ENCODE peak calls at places on chromosome 22, in ten cellular contexts. G is endothelial cell of umbilical vein; X is ovary; V is IMR-90; N is cardiac muscle cell; D is stomach; E is AG04450; B is CD8-positive, alpha-beta memory T cell; O is heart left ventricle; L is uterus. M is an unnamed sample.

GRCh38 chr22:25367756-25368155 is 148.3 kb downstream of the CRYBB2 start:
- DNase-seq in G (no peak), X (no peak), V (no peak), N (no peak), D (no peak), E (no peak), B (no peak), O (no peak), L (no peak), M (no peak)

GRCh38 chr22:34475886-34476285 is 555.6 kb upstream of the LARGE1 start:
- DNase-seq in G (no peak), X (no peak), V (no peak), N (no peak), D (no peak), E (no peak), B (no peak), O (no peak), L (no peak), M (no peak)

GRCh38 chr22:19822301-19823117 is 32.2 kb downstream of the GNB1L start:
- DNase-seq in G (no peak), X (peak), V (no peak), N (peak), D (peak), E (no peak), B (peak), O (peak), L (no peak), M (peak)

GRCh38 chr22:33577862-33578411 is 342.3 kb downstream of the LARGE1 start:
- DNase-seq in G (no peak), X (no peak), V (no peak), N (peak), D (no peak), E (no peak), B (no peak), O (no peak), L (no peak), M (peak)

GRCh38 chr22:45235101-45235777 is 5.5 kb downstream of the KIAA0930 start:
- DNase-seq in G (no peak), X (no peak), V (no peak), N (no peak), D (peak), E (no peak), B (no peak), O (peak), L (no peak), M (no peak)

GRCh38 chr22:22082960-22083359 is 100.4 kb upstream of the TOP3B start:
- DNase-seq in G (no peak), X (no peak), V (no peak), N (no peak), D (no peak), E (no peak), B (no peak), O (no peak), L (no peak), M (no peak)

GRCh38 chr22:19942071-19942885 is 660 bp upstream of the TXNRD2 start:
- DNase-seq in G (peak), X (no peak), V (peak), N (no peak), D (no peak), E (no peak), B (no peak), O (no peak), L (no peak), M (no peak)

GRCh38 chr22:24402460-24403192 is 24.8 kb upstream of the ADORA2A start:
- DNase-seq in G (peak), X (peak), V (peak), N (peak), D (peak), E (peak), B (no peak), O (peak), L (peak), M (peak)

GRCh38 chr22:44752285-44753188 is at the start of gene ARHGAP8:
- DNase-seq in G (no peak), X (no peak), V (no peak), N (peak), D (peak), E (no peak), B (peak), O (no peak), L (no peak), M (peak)

GRCh38 chr22:23237201-23237798 is 57.0 kb downstream of the BCR start:
- DNase-seq in G (no peak), X (peak), V (peak), N (no peak), D (peak), E (peak), B (no peak), O (peak), L (peak), M (no peak)

GRCh38 chr22:19012308-19012990 is 76.4 kb upstream of the PRODH start:
- DNase-seq in G (no peak), X (no peak), V (no peak), N (no peak), D (no peak), E (no peak), B (no peak), O (no peak), L (no peak), M (no peak)

GRCh38 chr22:25774575-25775026 is 32.6 kb downstream of the MYO18B start:
- DNase-seq in G (no peak), X (no peak), V (no peak), N (no peak), D (no peak), E (no peak), B (no peak), O (no peak), L (no peak), M (no peak)

GRCh38 chr22:29205598-29206371 is at the start of gene EMID1:
- DNase-seq in G (peak), X (peak), V (peak), N (peak), D (peak), E (no peak), B (no peak), O (peak), L (peak), M (peak)

GRCh38 chr22:31556627-31557203 is 60.4 kb downstream of the SFI1 start:
- DNase-seq in G (peak), X (no peak), V (peak), N (peak), D (no peak), E (peak), B (no peak), O (no peak), L (no peak), M (peak)

GRCh38 chr22:45516923-45517675 is 14.4 kb downstream of the FBLN1 start:
- DNase-seq in G (no peak), X (no peak), V (peak), N (peak), D (no peak), E (no peak), B (no peak), O (no peak), L (no peak), M (no peak)

GRCh38 chr22:33835196-33835788 is 85.0 kb downstream of the LARGE1 start:
- DNase-seq in G (no peak), X (no peak), V (no peak), N (no peak), D (no peak), E (no peak), B (no peak), O (no peak), L (no peak), M (no peak)

GRCh38 chr22:46646531-46647211 is 26.5 kb downstream of the GRAMD4 start:
- DNase-seq in G (no peak), X (no peak), V (no peak), N (no peak), D (peak), E (no peak), B (no peak), O (no peak), L (no peak), M (peak)

GRCh38 chr22:28670153-28670552 is 9.5 kb downstream of the TTC28 start:
- DNase-seq in G (no peak), X (no peak), V (no peak), N (no peak), D (no peak), E (no peak), B (no peak), O (no peak), L (no peak), M (no peak)

GRCh38 chr22:45212992-45213751 is 27.5 kb downstream of the KIAA0930 start:
- DNase-seq in G (no peak), X (no peak), V (peak), N (peak), D (no peak), E (no peak), B (no peak), O (no peak), L (peak), M (no peak)

GRCh38 chr22:45554040-45554406 is 51.3 kb downstream of the FBLN1 start:
- DNase-seq in G (no peak), X (peak), V (no peak), N (no peak), D (no peak), E (no peak), B (no peak), O (no peak), L (no peak), M (peak)

GRCh38 chr22:27810566-27810965 is 9.0 kb upstream of the MN1 start:
- DNase-seq in G (no peak), X (peak), V (peak), N (no peak), D (peak), E (peak), B (no peak), O (no peak), L (peak), M (no peak)

GRCh38 chr22:20959578-20960461 is 7.2 kb upstream of the AIFM3 start:
- DNase-seq in G (no peak), X (no peak), V (no peak), N (no peak), D (no peak), E (no peak), B (no peak), O (peak), L (no peak), M (no peak)

GRCh38 chr22:20957691-20958440 is 9.2 kb upstream of the AIFM3 start:
- DNase-seq in G (no peak), X (no peak), V (no peak), N (peak), D (peak), E (no peak), B (no peak), O (peak), L (no peak), M (peak)

GRCh38 chr22:20955548-20955947 is 11.5 kb upstream of the AIFM3 start:
- DNase-seq in G (no peak), X (no peak), V (no peak), N (no peak), D (no peak), E (no peak), B (no peak), O (no peak), L (no peak), M (no peak)

GRCh38 chr22:20956258-20957117 is 10.6 kb upstream of the AIFM3 start:
- DNase-seq in G (no peak), X (no peak), V (peak), N (no peak), D (no peak), E (no peak), B (no peak), O (peak), L (no peak), M (peak)

GRCh38 chr22:20957118-20957690 is 9.9 kb upstream of the AIFM3 start:
- DNase-seq in G (no peak), X (peak), V (no peak), N (peak), D (peak), E (no peak), B (no peak), O (peak), L (no peak), M (peak)
- H3K27ac ChIP-seq in G (no peak), X (no peak), V (no peak), N (no peak), D (peak), E (no peak), B (no peak), O (no peak), L (no peak), M (peak)

DNA sequence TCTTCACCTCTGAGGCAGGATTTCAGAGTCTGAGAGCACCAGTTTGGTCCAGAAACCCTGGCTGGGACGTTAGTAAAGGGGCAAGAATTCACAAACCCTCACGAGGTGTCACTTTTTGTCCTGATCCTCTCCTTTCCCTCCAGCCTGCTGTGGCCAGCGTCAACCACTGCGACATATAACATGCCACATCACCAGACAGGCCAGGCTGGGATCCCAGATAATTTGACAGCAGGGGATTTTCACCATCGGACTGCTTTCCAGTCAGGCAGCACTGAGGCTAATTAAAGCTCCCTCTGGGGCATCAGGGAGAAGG is 36.8 kb upstream of the RBFOX2 start:
- DNase-seq in G (no peak), X (no peak), V (no peak), N (no peak), D (no peak), E (no peak), B (no peak), O (no peak), L (no peak), M (no peak)
- H3K4me3 ChIP-seq in G (peak), X (peak), V (peak), N (peak), D (peak), E (peak), B (peak), O (peak), L (peak), M (peak)

DNA sequence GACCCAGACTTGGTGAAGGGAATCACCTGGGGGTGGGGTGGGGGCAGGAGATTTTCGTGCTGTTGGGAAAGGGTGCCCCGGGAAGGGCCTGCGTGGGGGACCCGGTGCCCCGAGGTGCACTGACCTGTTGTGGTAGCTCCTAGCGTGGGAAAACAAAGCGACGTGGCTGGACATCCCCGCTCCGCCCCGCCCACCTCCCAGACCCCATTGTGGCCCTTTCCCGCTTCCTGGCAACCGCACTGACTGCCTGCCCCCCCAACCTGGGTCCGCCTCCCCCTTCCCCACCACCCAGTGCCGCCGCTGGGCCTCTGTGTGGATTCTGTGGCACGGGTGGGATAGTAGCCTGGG is 2.5 kb upstream of the TYMP start:
- DNase-seq in G (no peak), X (no peak), V (no peak), N (no peak), D (no peak), E (no peak), B (peak), O (no peak), L (no peak), M (no peak)
- H3K27ac ChIP-seq in G (no peak), X (no peak), V (no peak), N (no peak), D (peak), E (no peak), B (peak), O (peak), L (peak), M (peak)

DNA sequence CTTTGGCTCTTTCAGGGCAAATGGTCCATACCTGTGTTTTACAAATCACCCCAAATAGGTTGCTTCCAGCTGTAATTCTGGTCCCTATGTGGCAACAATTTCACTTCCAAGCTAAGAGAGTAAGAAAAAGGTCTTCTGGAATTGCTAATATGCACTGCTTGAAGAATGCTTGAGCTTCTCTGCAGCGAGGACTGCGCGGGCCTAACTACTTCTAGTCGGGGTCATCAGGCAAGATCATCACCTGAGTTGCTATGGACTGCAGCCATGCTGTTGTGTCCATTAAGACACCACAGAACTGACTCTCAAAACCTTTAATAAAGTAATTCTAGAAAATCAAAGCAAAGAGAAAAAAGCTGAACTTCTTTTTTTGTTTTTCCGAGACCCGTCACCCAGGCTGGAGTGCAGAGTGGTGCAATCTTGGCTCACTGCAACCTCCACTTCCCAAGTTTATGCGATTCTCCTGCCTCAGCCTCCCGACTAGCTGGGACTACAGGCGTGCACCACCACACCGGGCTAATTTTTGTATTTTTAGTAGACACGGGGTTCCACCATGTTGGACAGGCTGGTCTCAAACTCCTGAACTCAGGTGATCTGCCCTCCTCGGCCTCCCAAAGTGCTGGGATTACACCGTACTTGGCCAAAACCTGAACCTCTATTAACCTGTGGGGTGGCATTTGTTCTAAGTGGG is 2.2 kb downstream of the JOSD1 start:
- DNase-seq in G (no peak), X (no peak), V (no peak), N (no peak), D (no peak), E (no peak), B (no peak), O (no peak), L (no peak), M (no peak)
- H3K4me3 ChIP-seq in G (peak), X (peak), V (peak), N (no peak), D (no peak), E (peak), B (peak), O (peak), L (peak), M (no peak)

GRCh38 chr22:38215156-38216038 is 13.6 kb downstream of the MAFF start:
- DNase-seq in G (no peak), X (no peak), V (no peak), N (no peak), D (no peak), E (no peak), B (no peak), O (no peak), L (no peak), M (no peak)
- H3K27ac ChIP-seq in G (no peak), X (no peak), V (peak), N (no peak), D (peak), E (no peak), B (no peak), O (no peak), L (peak), M (no peak)

DNA sequence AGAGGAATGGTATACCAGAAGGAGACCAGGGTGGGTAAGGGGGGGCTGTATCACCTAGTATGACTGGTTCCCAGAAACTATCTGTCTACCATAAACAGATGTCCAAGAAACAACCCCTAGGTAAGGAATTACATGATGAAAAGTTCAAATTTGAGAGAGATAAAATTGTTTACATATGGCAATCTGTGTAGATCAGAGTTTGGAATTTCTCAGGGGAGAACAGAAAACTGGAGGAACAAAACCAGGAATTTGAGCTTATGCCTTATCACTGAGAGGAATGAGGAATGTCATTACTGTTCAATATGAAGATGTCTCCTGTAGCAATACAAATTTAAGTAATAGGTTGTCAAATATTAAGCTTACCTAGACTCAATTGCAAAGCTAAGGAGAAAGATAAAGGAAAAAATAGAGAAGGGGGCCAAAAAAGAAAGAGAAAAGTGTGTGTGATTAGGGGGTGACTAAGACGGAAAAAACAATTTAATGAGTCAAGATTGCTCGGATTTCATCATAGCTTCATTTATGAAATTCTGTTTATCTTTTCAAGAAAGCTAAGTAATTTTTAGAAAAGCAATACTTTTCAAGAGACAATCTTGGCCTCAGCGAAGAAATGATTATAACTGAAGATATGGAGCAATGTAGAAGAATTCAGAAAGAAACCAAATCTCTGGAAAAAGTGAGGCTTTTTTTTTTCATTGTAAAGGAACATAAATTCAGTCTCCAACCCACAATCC is 117.8 kb downstream of the APOL5 start:
- DNase-seq in G (peak), X (no peak), V (peak), N (no peak), D (no peak), E (no peak), B (no peak), O (no peak), L (no peak), M (no peak)
- H3K4me3 ChIP-seq in G (peak), X (peak), V (peak), N (peak), D (peak), E (peak), B (no peak), O (peak), L (peak), M (peak)

DNA sequence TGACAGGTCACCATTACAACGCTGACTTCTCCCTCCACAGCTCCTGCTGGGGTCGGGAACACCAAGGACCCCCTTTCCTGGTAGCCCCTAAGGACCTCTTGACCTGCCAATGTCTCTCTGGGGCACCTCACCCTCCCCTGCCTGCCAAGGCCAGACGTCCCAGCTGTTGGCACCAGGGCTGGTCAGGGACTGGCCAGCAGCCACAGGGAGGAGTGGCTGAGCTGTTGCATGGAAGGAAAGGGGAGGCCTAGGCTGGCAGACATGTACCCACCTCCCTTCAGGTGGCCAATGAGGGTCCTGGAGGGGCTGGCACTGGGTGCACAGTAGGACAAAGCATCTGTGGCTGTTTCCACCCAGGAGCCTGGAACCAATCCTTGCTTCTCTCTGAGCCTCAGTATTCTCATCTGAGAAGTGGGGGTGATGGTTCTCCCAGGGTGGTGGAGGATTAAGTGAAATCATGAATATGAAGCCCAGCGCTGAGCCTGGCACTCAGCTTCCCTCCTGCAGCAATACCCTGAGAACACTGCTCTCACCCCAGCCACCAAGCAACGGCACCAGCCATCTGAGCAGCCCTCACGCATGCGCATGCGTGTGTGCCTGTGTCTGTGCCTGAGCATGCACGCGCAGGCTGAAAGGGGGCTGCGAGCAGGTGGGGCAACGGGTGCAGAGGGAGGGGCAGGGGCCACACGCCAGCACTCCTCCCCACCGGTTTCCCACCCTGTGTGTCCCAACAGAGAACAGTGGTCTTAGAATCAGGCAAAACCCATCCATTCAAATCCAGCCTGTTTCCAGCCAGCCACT is 5.9 kb downstream of the KCNJ4 start:
- DNase-seq in G (no peak), X (no peak), V (no peak), N (no peak), D (no peak), E (no peak), B (no peak), O (peak), L (no peak), M (no peak)
- H3K27ac ChIP-seq in G (no peak), X (no peak), V (no peak), N (no peak), D (no peak), E (no peak), B (no peak), O (peak), L (no peak), M (no peak)

M was measured in small intestine.